ENCODE peak calls at places on chromosomes 11 and 22, in six cellular contexts. C, M, K, G, Q and V are unnamed samples.

GRCh38 chr11:21346361-21346760 is 677.0 kb downstream of the NELL1 start:
- DNase-seq in C (no peak), M (no peak), K (no peak), G (no peak), Q (no peak), V (no peak)

GRCh38 chr22:49018601-49019000 is 809.1 kb downstream of the BRD1 start:
- DNase-seq in C (no peak), M (no peak), K (no peak), G (no peak), Q (no peak), V (no peak)

GRCh38 chr11:36540998-36541397 is 26.8 kb upstream of the RAG1 start:
- DNase-seq in C (peak; percentile 61), M (peak; percentile 51), K (peak; percentile 67), G (peak; percentile 32), Q (peak; percentile 60), V (peak; percentile 3)

GRCh38 chr11:65058012-65058411 is 341 bp downstream of the NAALADL1 start:
- DNase-seq in C (no peak), M (no peak), K (no peak), G (no peak), Q (no peak), V (no peak)

GRCh38 chr11:59356561-59356960 is 2.1 kb upstream of the OR5AN1 start:
- DNase-seq in C (no peak), M (no peak), K (no peak), G (no peak), Q (no peak), V (no peak)

GRCh38 chr11:71227058-71227659 is 25.2 kb downstream of the SHANK2 start:
- DNase-seq in C (no peak), M (no peak), K (no peak), G (no peak), Q (no peak), V (no peak)

GRCh38 chr11:100629671-100630070 is 57.4 kb upstream of the ARHGAP42 start:
- DNase-seq in C (no peak), M (no peak), K (no peak), G (no peak), Q (peak; percentile 55), V (no peak)

GRCh38 chr11:37026326-37026725 is 428.3 kb upstream of the RAG2 start:
- DNase-seq in C (no peak), M (no peak), K (no peak), G (no peak), Q (no peak), V (no peak)

GRCh38 chr22:42432020-42432596 is at the start of gene NFAM1:
- DNase-seq in C (peak; percentile 41), M (no peak), K (no peak), G (no peak), Q (no peak), V (no peak)

GRCh38 chr11:42625757-42626156 is 686.0 kb upstream of the API5 start:
- DNase-seq in C (peak; percentile 11), M (no peak), K (no peak), G (no peak), Q (no peak), V (no peak)

GRCh38 chr22:32457031-32457430 is 7.2 kb downstream of the BPIFC start:
- DNase-seq in C (no peak), M (no peak), K (no peak), G (no peak), Q (no peak), V (no peak)

GRCh38 chr11:2797181-2797711 is 88.3 kb downstream of the CDKN1C start:
- DNase-seq in C (no peak), M (no peak), K (no peak), G (no peak), Q (no peak), V (no peak)

GRCh38 chr11:64245401-64245796 is 1.3 kb downstream of the PPP1R14B start:
- DNase-seq in C (no peak), M (no peak), K (no peak), G (no peak), Q (peak; percentile 55), V (no peak)

GRCh38 chr11:64650923-64651523 is 60.0 kb downstream of the SLC22A12 start:
- DNase-seq in C (peak; percentile 72), M (peak; percentile 8), K (peak; percentile 16), G (no peak), Q (peak; percentile 40), V (peak; percentile 37)

GRCh38 chr11:85182437-85183109 is 444.6 kb downstream of the DLG2 start:
- DNase-seq in C (peak; percentile 65), M (peak; percentile 20), K (no peak), G (peak; percentile 21), Q (peak; percentile 75), V (peak; percentile 5)

GRCh38 chr22:25027959-25028840 is 75.7 kb downstream of the KIAA1671 start:
- DNase-seq in C (peak; percentile 78), M (no peak), K (peak; percentile 39), G (no peak), Q (peak; percentile 11), V (no peak)

GRCh38 chr22:28207281-28208030 is 288.4 kb upstream of the PITPNB start:
- DNase-seq in C (no peak), M (no peak), K (peak; percentile 50), G (no peak), Q (peak; percentile 30), V (no peak)

GRCh38 chr22:37196539-37197450 is 8.7 kb upstream of the C1QTNF6 start:
- DNase-seq in C (peak; percentile 25), M (peak; percentile 87), K (peak; percentile 74), G (peak; percentile 83), Q (peak; percentile 84), V (peak; percentile 90)

GRCh38 chr22:40436460-40437431 is 66.4 kb downstream of the SGSM3 start:
- DNase-seq in C (peak; percentile 68), M (peak; percentile 80), K (peak; percentile 70), G (peak; percentile 41), Q (peak; percentile 66), V (peak; percentile 34)

DNA sequence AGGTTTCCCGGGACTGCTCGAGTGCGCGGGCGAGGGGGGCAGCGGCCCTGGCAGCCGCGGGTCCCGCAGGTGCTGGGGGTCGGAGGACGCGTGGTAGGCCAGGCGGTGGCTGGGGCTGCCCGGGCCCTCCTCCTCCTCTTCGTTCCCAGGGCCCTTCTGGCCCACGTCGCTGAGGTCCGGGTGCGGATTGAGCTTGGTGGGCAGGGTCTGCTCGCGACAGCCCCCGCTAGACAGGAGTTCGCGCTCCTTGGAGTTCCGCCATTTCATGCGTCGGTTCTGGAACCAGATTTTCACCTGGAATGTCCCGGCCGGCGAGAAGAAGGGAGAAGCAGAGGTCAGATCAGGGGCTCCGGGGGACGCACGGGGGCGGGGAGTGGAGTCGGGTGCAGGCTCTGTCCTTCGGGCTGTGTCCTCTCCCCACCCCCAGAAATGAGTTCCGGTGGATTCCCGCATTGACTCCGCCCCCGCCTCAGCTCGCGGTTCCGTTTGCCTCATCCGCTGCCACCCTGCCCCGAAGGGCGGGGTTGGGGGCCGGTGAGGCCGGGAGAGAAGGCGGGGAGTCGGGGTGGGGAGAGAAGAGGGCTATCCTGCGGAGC is 3.9 kb downstream of the DBX1 start:
- DNase-seq in C (peak; percentile 80), M (no peak), K (no peak), G (no peak), Q (no peak), V (no peak)
- TF ChIP-seq EZH2 in C (no peak), M (peak; percentile 94), K (peak; percentile 98), G (no peak), Q (no peak), V (no peak)

DNA sequence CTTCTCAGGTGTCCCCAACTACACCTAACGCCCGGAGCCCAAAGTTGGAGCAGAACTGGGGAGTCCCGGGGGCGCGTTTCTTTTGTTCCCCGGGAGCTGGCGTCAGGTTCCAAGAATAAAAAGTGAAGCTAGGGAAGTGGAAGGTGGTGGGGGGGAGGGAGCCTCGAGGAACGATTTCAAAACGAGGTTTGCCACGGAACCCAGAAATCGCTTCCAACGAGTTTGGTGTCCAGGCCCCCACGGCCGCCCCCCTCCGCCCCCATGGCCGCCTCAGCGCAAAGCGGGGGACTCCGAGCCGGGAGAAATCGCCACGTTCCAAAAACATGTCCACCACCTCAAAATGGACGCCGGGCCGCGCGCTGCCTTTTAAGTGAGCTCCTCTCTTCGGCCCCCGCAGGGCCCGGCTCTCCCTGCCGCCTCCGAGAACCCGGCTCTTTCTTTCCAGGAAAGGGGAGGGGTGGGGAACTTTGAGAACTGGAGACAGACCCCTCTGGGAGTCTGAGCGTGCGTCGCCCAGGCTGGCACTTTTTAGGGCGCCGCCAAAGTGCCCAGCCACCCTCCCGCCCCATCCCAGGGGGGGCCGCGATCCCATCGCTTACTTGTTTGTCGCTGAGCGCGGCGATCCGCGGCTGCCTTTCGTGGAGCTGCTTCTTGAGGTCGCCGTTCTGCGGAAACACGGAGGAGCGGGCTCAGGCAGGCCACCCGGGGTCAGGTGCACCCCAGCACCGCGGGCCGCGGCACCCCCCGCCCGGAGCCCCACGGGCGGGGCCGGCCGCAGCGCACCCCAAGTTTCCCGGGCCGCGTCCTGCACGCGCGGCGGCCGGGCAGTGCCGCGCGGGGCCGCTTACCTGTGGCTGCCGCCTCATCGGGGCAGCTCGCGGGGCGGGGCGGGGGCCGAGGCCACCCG is 1.6 kb downstream of the PHF21B start:
- DNase-seq in C (peak; percentile 89), M (peak; percentile 12), K (peak; percentile 10), G (no peak), Q (no peak), V (no peak)
- TF ChIP-seq EZH2 in C (no peak), M (no peak), K (peak; percentile 71), G (no peak), Q (no peak), V (no peak)

GRCh38 chr11:112963368-112963955 is 2.2 kb downstream of the NCAM1 start:
- DNase-seq in C (peak; percentile 75), M (no peak), K (no peak), G (no peak), Q (no peak), V (no peak)

GRCh38 chr11:112958670-112959069 is 2.5 kb upstream of the NCAM1 start:
- DNase-seq in C (no peak), M (peak; percentile 30), K (no peak), G (no peak), Q (peak; percentile 16), V (peak; percentile 72)

GRCh38 chr11:112962854-112963367 is 1.7 kb downstream of the NCAM1 start:
- DNase-seq in C (peak; percentile 84), M (peak; percentile 5), K (no peak), G (no peak), Q (no peak), V (no peak)

GRCh38 chr11:112961751-112962747 is 829 bp downstream of the NCAM1 start:
- DNase-seq in C (peak; percentile 69), M (peak; percentile 7), K (peak; percentile 8), G (no peak), Q (no peak), V (no peak)

GRCh38 chr11:112961146-112961668 is at the start of gene NCAM1:
- DNase-seq in C (peak; percentile 97), M (peak; percentile 81), K (peak; percentile 34), G (peak; percentile 19), Q (peak; percentile 23), V (peak; percentile 66)
- TF ChIP-seq EZH2 in C (peak; percentile 43), M (peak; percentile 83), K (no peak), G (no peak), Q (no peak), V (no peak)

GRCh38 chr11:57513911-57514537 is 1.5 kb downstream of the SLC43A1 start:
- DNase-seq in C (peak; percentile 63), M (peak; percentile 28), K (no peak), G (no peak), Q (peak; percentile 41), V (no peak)

GRCh38 chr11:57515332-57516060 is at the start of gene SLC43A1:
- DNase-seq in C (peak; percentile 59), M (peak; percentile 72), K (peak; percentile 69), G (peak; percentile 46), Q (peak; percentile 46), V (peak; percentile 49)

GRCh38 chr11:57514538-57515331 is 767 bp downstream of the SLC43A1 start:
- DNase-seq in C (peak; percentile 50), M (peak; percentile 39), K (peak; percentile 36), G (peak; percentile 46), Q (peak; percentile 54), V (peak; percentile 17)

GRCh38 chr11:57513446-57513795 is 2.1 kb downstream of the SLC43A1 start:
- DNase-seq in C (no peak), M (no peak), K (no peak), G (no peak), Q (no peak), V (no peak)

GRCh38 chr11:57516061-57516443 is 550 bp upstream of the SLC43A1 start:
- DNase-seq in C (no peak), M (no peak), K (no peak), G (no peak), Q (no peak), V (no peak)
- TF ChIP-seq EZH2 in C (no peak), M (no peak), K (no peak), G (no peak), Q (no peak), V (no peak)